ENCODE peak calls at places on chromosomes 2 and 18, in four cellular contexts. K is COR-L47, X is breast epithelium, R is heart left ventricle. E is an unnamed sample.

GRCh38 chr2:55771612-55772011 is 78.0 kb upstream of the PNPT1 start:
- DNase-seq in K (peak; percentile 23), X (no peak), R (no peak), E (no peak)

GRCh38 chr18:6757966-6758365 is 28.4 kb downstream of the ARHGAP28 start:
- DNase-seq in K (no peak), X (no peak), R (no peak), E (no peak)

GRCh38 chr2:189574793-189575475 is 5.7 kb downstream of the SLC40A1 start:
- DNase-seq in K (no peak), X (no peak), R (no peak), E (no peak)

GRCh38 chr2:47267389-47268086 is 112.4 kb upstream of the STPG4 start:
- DNase-seq in K (no peak), X (no peak), R (no peak), E (no peak)

GRCh38 chr2:177171418-177171865 is 41.2 kb upstream of the HNRNPA3 start:
- DNase-seq in K (no peak), X (no peak), R (no peak), E (no peak)

GRCh38 chr2:8096484-8096883 is 585.4 kb upstream of the ID2 start:
- DNase-seq in K (no peak), X (no peak), R (no peak), E (no peak)

GRCh38 chr2:181411105-181411849 is 45.9 kb upstream of the ITGA4 start:
- DNase-seq in K (peak; percentile 95), X (no peak), R (peak; percentile 27), E (no peak)

GRCh38 chr2:20425371-20425881 is 21.4 kb upstream of the RHOB start:
- DNase-seq in K (no peak), X (no peak), R (no peak), E (no peak)

GRCh38 chr18:21669736-21670135 is 34.8 kb downstream of the ABHD3 start:
- DNase-seq in K (no peak), X (no peak), R (no peak), E (no peak)

GRCh38 chr2:88874063-88874657 is 182.7 kb downstream of the RPIA start:
- DNase-seq in K (peak; percentile 49), X (no peak), R (peak; percentile 14), E (no peak)

GRCh38 chr18:23924813-23925212 is 89.7 kb upstream of the TTC39C start:
- DNase-seq in K (no peak), X (no peak), R (no peak), E (no peak)

GRCh38 chr2:206561962-206562361 is 80.3 kb upstream of the FAM237A start:
- DNase-seq in K (no peak), X (no peak), R (no peak), E (no peak)

GRCh38 chr2:118670281-118670680 is 177.2 kb downstream of the EN1 start:
- DNase-seq in K (no peak), X (no peak), R (no peak), E (no peak)

GRCh38 chr2:145339646-145340045 is 819.7 kb upstream of the ZEB2 start:
- DNase-seq in K (no peak), X (no peak), R (no peak), E (no peak)

GRCh38 chr18:30903566-30903965 is 139.0 kb downstream of the DSC3 start:
- DNase-seq in K (no peak), X (no peak), R (no peak), E (no peak)

GRCh38 chr18:79410171-79410641 is 14.5 kb downstream of the NFATC1 start:
- DNase-seq in K (no peak), X (no peak), R (no peak), E (peak; percentile 50)

GRCh38 chr2:979286-979928 is 28.8 kb downstream of the SNTG2 start:
- DNase-seq in K (no peak), X (no peak), R (no peak), E (no peak)

GRCh38 chr2:157825885-157826284 is 50.2 kb downstream of the ACVR1 start:
- DNase-seq in K (no peak), X (no peak), R (no peak), E (no peak)

GRCh38 chr2:545228-545627 is 132.0 kb downstream of the TMEM18 start:
- DNase-seq in K (no peak), X (no peak), R (no peak), E (no peak)

GRCh38 chr2:18545384-18545783 is 15.1 kb downstream of the RDH14 start:
- DNase-seq in K (no peak), X (no peak), R (no peak), E (no peak)

GRCh38 chr2:40113997-40114396 is 334.9 kb upstream of the THUMPD2 start:
- DNase-seq in K (no peak), X (no peak), R (no peak), E (no peak)

GRCh38 chr2:118320640-118321039 is 232.4 kb downstream of the INSIG2 start:
- DNase-seq in K (no peak), X (no peak), R (no peak), E (no peak)

GRCh38 chr18:136433-136832 is 21.9 kb upstream of the USP14 start:
- DNase-seq in K (no peak), X (no peak), R (no peak), E (no peak)

GRCh38 chr2:29159125-29159524 is 43.9 kb downstream of the CLIP4 start:
- DNase-seq in K (no peak), X (no peak), R (no peak), E (no peak)

GRCh38 chr2:75021672-75022071 is 63.2 kb downstream of the POLE4 start:
- DNase-seq in K (no peak), X (no peak), R (no peak), E (no peak)

GRCh38 chr2:210561482-210561881 is 5.1 kb downstream of the CPS1 start:
- DNase-seq in K (no peak), X (no peak), R (no peak), E (no peak)

GRCh38 chr2:96617012-96617411 is 21.1 kb downstream of the KANSL3 start:
- DNase-seq in K (no peak), X (no peak), R (no peak), E (no peak)

GRCh38 chr2:120820263-120820884 is 84.7 kb downstream of the GLI2 start:
- DNase-seq in K (no peak), X (no peak), R (peak; percentile 32), E (no peak)

GRCh38 chr2:134281815-134282419 is 28.0 kb downstream of the MGAT5 start:
- DNase-seq in K (no peak), X (no peak), R (no peak), E (no peak)

GRCh38 chr2:190561091-190561490 is 26.6 kb upstream of the NEMP2 start:
- DNase-seq in K (no peak), X (no peak), R (no peak), E (no peak)

GRCh38 chr2:27664245-27664574 is 521 bp downstream of the SLC4A1AP start:
- DNase-seq in K (no peak), X (no peak), R (no peak), E (no peak)

GRCh38 chr2:226932443-226932842 is 96.6 kb downstream of the RHBDD1 start:
- DNase-seq in K (no peak), X (no peak), R (no peak), E (no peak)

GRCh38 chr2:101380376-101380775 is 6.9 kb downstream of the CREG2 start:
- DNase-seq in K (no peak), X (no peak), R (peak; percentile 68), E (peak; percentile 71)

GRCh38 chr2:10303634-10304378 is 1.1 kb downstream of the HPCAL1 start:
- DNase-seq in K (peak; percentile 45), X (no peak), R (peak; percentile 42), E (peak; percentile 46)

GRCh38 chr18:48776161-48776555 is 174.6 kb downstream of the SMAD7 start:
- DNase-seq in K (no peak), X (no peak), R (no peak), E (peak; percentile 54)

GRCh38 chr18:13260114-13260926 is 41.8 kb downstream of the LDLRAD4 start:
- DNase-seq in K (no peak), X (no peak), R (no peak), E (peak; percentile 50)

GRCh38 chr2:207239222-207239674 is 73.5 kb upstream of the KLF7 start:
- DNase-seq in K (no peak), X (no peak), R (peak; percentile 42), E (peak; percentile 76)

GRCh38 chr18:38690626-38691025 is 1125.0 kb upstream of the CELF4 start:
- DNase-seq in K (no peak), X (no peak), R (no peak), E (no peak)